ENCODE peak calls at places on chromosomes 16 and 17, in nine cellular contexts. One of them, this sample, is unnamed.

GRCh38 chr17:46942441-46943217 is 19.7 kb downstream of the GOSR2 start:
- DNase-seq in neural progenitor cell: peak; percentile 86
- DNase-seq in PC-3: peak; percentile 82
- DNase-seq in GM23248: peak; percentile 84
- DNase-seq in HCT116: peak; percentile 55
- DNase-seq in GM23338: peak; percentile 89
- DNase-seq in SK-N-SH: peak; percentile 84
- DNase-seq in MM.1S: peak; percentile 44
- DNase-seq in hepatocyte: peak; percentile 85
- DNase-seq in this sample: peak; percentile 79

GRCh38 chr17:47286198-47286914 is 32.7 kb downstream of the ITGB3 start:
- DNase-seq in neural progenitor cell: no peak
- DNase-seq in PC-3: no peak
- DNase-seq in GM23248: peak; percentile 68
- DNase-seq in HCT116: no peak
- DNase-seq in GM23338: no peak
- DNase-seq in SK-N-SH: no peak
- DNase-seq in MM.1S: no peak
- DNase-seq in hepatocyte: no peak
- DNase-seq in this sample: peak; percentile 18

GRCh38 chr17:40433551-40434384 is 9.5 kb upstream of the IGFBP4 start:
- DNase-seq in neural progenitor cell: peak; percentile 72
- DNase-seq in PC-3: no peak
- DNase-seq in GM23248: peak; percentile 50
- DNase-seq in HCT116: no peak
- DNase-seq in GM23338: peak; percentile 89
- DNase-seq in SK-N-SH: peak; percentile 58
- DNase-seq in MM.1S: no peak
- DNase-seq in hepatocyte: no peak
- DNase-seq in this sample: peak; percentile 34

GRCh38 chr17:4393806-4394205 is 27.3 kb upstream of the UBE2G1 start:
- DNase-seq in neural progenitor cell: no peak
- DNase-seq in PC-3: no peak
- DNase-seq in GM23248: no peak
- DNase-seq in HCT116: no peak
- DNase-seq in GM23338: no peak
- DNase-seq in SK-N-SH: no peak
- DNase-seq in MM.1S: peak; percentile 25
- DNase-seq in hepatocyte: no peak
- DNase-seq in this sample: peak; percentile 37

GRCh38 chr17:10126554-10127493 is 71.6 kb downstream of the GAS7 start:
- DNase-seq in neural progenitor cell: peak; percentile 19
- DNase-seq in PC-3: no peak
- DNase-seq in GM23248: peak; percentile 76
- DNase-seq in HCT116: no peak
- DNase-seq in GM23338: peak; percentile 23
- DNase-seq in SK-N-SH: peak; percentile 63
- DNase-seq in MM.1S: no peak
- DNase-seq in hepatocyte: peak; percentile 72
- DNase-seq in this sample: no peak

GRCh38 chr16:76985362-76985761 is 205.6 kb upstream of the MON1B start:
- DNase-seq in neural progenitor cell: no peak
- DNase-seq in PC-3: no peak
- DNase-seq in GM23248: no peak
- DNase-seq in HCT116: no peak
- DNase-seq in GM23338: no peak
- DNase-seq in SK-N-SH: no peak
- DNase-seq in MM.1S: no peak
- DNase-seq in hepatocyte: no peak
- DNase-seq in this sample: no peak

GRCh38 chr16:67648764-67649407 is 3.9 kb downstream of the CARMIL2 start:
- DNase-seq in neural progenitor cell: no peak
- DNase-seq in PC-3: no peak
- DNase-seq in GM23248: no peak
- DNase-seq in HCT116: no peak
- DNase-seq in GM23338: peak; percentile 40
- DNase-seq in SK-N-SH: no peak
- DNase-seq in MM.1S: no peak
- DNase-seq in hepatocyte: no peak
- DNase-seq in this sample: no peak

GRCh38 chr16:56041556-56042140 is 149.6 kb upstream of the GNAO1 start:
- DNase-seq in neural progenitor cell: peak; percentile 76
- DNase-seq in PC-3: peak; percentile 31
- DNase-seq in GM23248: peak; percentile 1
- DNase-seq in HCT116: peak; percentile 7
- DNase-seq in GM23338: peak; percentile 86
- DNase-seq in SK-N-SH: peak; percentile 58
- DNase-seq in MM.1S: no peak
- DNase-seq in hepatocyte: peak; percentile 72
- DNase-seq in this sample: peak; percentile 10

GRCh38 chr17:56570199-56570598 is 23.3 kb upstream of the NOG start:
- DNase-seq in neural progenitor cell: no peak
- DNase-seq in PC-3: peak; percentile 21
- DNase-seq in GM23248: peak; percentile 7
- DNase-seq in HCT116: no peak
- DNase-seq in GM23338: no peak
- DNase-seq in SK-N-SH: no peak
- DNase-seq in MM.1S: no peak
- DNase-seq in hepatocyte: no peak
- DNase-seq in this sample: no peak

GRCh38 chr16:83023640-83024039 is 396.9 kb downstream of the CDH13 start:
- DNase-seq in neural progenitor cell: no peak
- DNase-seq in PC-3: no peak
- DNase-seq in GM23248: no peak
- DNase-seq in HCT116: no peak
- DNase-seq in GM23338: no peak
- DNase-seq in SK-N-SH: no peak
- DNase-seq in MM.1S: no peak
- DNase-seq in hepatocyte: no peak
- DNase-seq in this sample: no peak

GRCh38 chr16:85338989-85339388 is 226.7 kb upstream of the CIBAR2 start:
- DNase-seq in neural progenitor cell: no peak
- DNase-seq in PC-3: no peak
- DNase-seq in GM23248: no peak
- DNase-seq in HCT116: no peak
- DNase-seq in GM23338: no peak
- DNase-seq in SK-N-SH: no peak
- DNase-seq in MM.1S: no peak
- DNase-seq in hepatocyte: no peak
- DNase-seq in this sample: no peak

GRCh38 chr16:67641779-67642708 is 2.9 kb upstream of the CARMIL2 start:
- DNase-seq in neural progenitor cell: no peak
- DNase-seq in PC-3: peak; percentile 15
- DNase-seq in GM23248: peak; percentile 67
- DNase-seq in HCT116: no peak
- DNase-seq in GM23338: no peak
- DNase-seq in SK-N-SH: no peak
- DNase-seq in MM.1S: no peak
- DNase-seq in hepatocyte: no peak
- DNase-seq in this sample: no peak

GRCh38 chr16:3401719-3402397 is 843 bp downstream of the ZNF174 start:
- DNase-seq in neural progenitor cell: peak; percentile 50
- DNase-seq in PC-3: peak; percentile 7
- DNase-seq in GM23248: peak; percentile 42
- DNase-seq in HCT116: no peak
- DNase-seq in GM23338: peak; percentile 51
- DNase-seq in SK-N-SH: peak; percentile 55
- DNase-seq in MM.1S: no peak
- DNase-seq in hepatocyte: peak; percentile 19
- DNase-seq in this sample: peak; percentile 23

GRCh38 chr17:62895650-62896301 is 70.3 kb upstream of the TANC2 start:
- DNase-seq in neural progenitor cell: no peak
- DNase-seq in PC-3: no peak
- DNase-seq in GM23248: peak; percentile 36
- DNase-seq in HCT116: no peak
- DNase-seq in GM23338: no peak
- DNase-seq in SK-N-SH: no peak
- DNase-seq in MM.1S: no peak
- DNase-seq in hepatocyte: no peak
- DNase-seq in this sample: no peak

GRCh38 chr17:65231662-65232335 is 94.6 kb downstream of the RGS9 start:
- DNase-seq in neural progenitor cell: peak; percentile 88
- DNase-seq in PC-3: peak; percentile 91
- DNase-seq in GM23248: peak; percentile 95
- DNase-seq in HCT116: peak; percentile 74
- DNase-seq in GM23338: peak; percentile 92
- DNase-seq in SK-N-SH: peak; percentile 86
- DNase-seq in MM.1S: peak; percentile 56
- DNase-seq in hepatocyte: peak; percentile 86
- DNase-seq in this sample: peak; percentile 71

GRCh38 chr16:11254913-11255736 is 879 bp downstream of the SOCS1 start:
- DNase-seq in neural progenitor cell: peak; percentile 68
- DNase-seq in PC-3: peak; percentile 52
- DNase-seq in GM23248: peak; percentile 86
- DNase-seq in HCT116: no peak
- DNase-seq in GM23338: no peak
- DNase-seq in SK-N-SH: peak; percentile 73
- DNase-seq in MM.1S: peak; percentile 34
- DNase-seq in hepatocyte: peak; percentile 82
- DNase-seq in this sample: peak; percentile 85

GRCh38 chr16:15055141-15056053 is 477 bp downstream of the NTAN1 start:
- DNase-seq in neural progenitor cell: peak; percentile 11
- DNase-seq in PC-3: peak; percentile 9
- DNase-seq in GM23248: peak; percentile 63
- DNase-seq in HCT116: no peak
- DNase-seq in GM23338: peak; percentile 81
- DNase-seq in SK-N-SH: no peak
- DNase-seq in MM.1S: peak; percentile 69
- DNase-seq in hepatocyte: peak; percentile 18
- DNase-seq in this sample: peak; percentile 86

GRCh38 chr16:25988089-25988488 is 296.3 kb downstream of the HS3ST4 start:
- DNase-seq in neural progenitor cell: no peak
- DNase-seq in PC-3: no peak
- DNase-seq in GM23248: no peak
- DNase-seq in HCT116: no peak
- DNase-seq in GM23338: peak; percentile 4
- DNase-seq in SK-N-SH: no peak
- DNase-seq in MM.1S: no peak
- DNase-seq in hepatocyte: no peak
- DNase-seq in this sample: no peak

GRCh38 chr17:80320496-80320895 is 59.8 kb downstream of the RNF213 start:
- DNase-seq in neural progenitor cell: no peak
- DNase-seq in PC-3: no peak
- DNase-seq in GM23248: no peak
- DNase-seq in HCT116: no peak
- DNase-seq in GM23338: no peak
- DNase-seq in SK-N-SH: no peak
- DNase-seq in MM.1S: no peak
- DNase-seq in hepatocyte: no peak
- DNase-seq in this sample: no peak
- TF ChIP-seq EZH2phosphoT487 in neural progenitor cell: no peak
- TF ChIP-seq EZH2phosphoT487 in PC-3: no peak
- TF ChIP-seq EZH2phosphoT487 in GM23248: no peak
- TF ChIP-seq EZH2phosphoT487 in HCT116: no peak
- TF ChIP-seq EZH2phosphoT487 in GM23338: no peak
- TF ChIP-seq EZH2phosphoT487 in SK-N-SH: no peak
- TF ChIP-seq EZH2phosphoT487 in MM.1S: no peak
- TF ChIP-seq EZH2phosphoT487 in hepatocyte: no peak
- TF ChIP-seq EZH2phosphoT487 in this sample: no peak

GRCh38 chr17:27402943-27403342 is 53.3 kb upstream of the KSR1 start:
- DNase-seq in neural progenitor cell: no peak
- DNase-seq in PC-3: no peak
- DNase-seq in GM23248: no peak
- DNase-seq in HCT116: no peak
- DNase-seq in GM23338: no peak
- DNase-seq in SK-N-SH: no peak
- DNase-seq in MM.1S: no peak
- DNase-seq in hepatocyte: no peak
- DNase-seq in this sample: no peak
- TF ChIP-seq EZH2phosphoT487 in neural progenitor cell: no peak
- TF ChIP-seq EZH2phosphoT487 in PC-3: no peak
- TF ChIP-seq EZH2phosphoT487 in GM23248: no peak
- TF ChIP-seq EZH2phosphoT487 in HCT116: no peak
- TF ChIP-seq EZH2phosphoT487 in GM23338: no peak
- TF ChIP-seq EZH2phosphoT487 in SK-N-SH: no peak
- TF ChIP-seq EZH2phosphoT487 in MM.1S: no peak
- TF ChIP-seq EZH2phosphoT487 in hepatocyte: no peak
- TF ChIP-seq EZH2phosphoT487 in this sample: no peak

DNA sequence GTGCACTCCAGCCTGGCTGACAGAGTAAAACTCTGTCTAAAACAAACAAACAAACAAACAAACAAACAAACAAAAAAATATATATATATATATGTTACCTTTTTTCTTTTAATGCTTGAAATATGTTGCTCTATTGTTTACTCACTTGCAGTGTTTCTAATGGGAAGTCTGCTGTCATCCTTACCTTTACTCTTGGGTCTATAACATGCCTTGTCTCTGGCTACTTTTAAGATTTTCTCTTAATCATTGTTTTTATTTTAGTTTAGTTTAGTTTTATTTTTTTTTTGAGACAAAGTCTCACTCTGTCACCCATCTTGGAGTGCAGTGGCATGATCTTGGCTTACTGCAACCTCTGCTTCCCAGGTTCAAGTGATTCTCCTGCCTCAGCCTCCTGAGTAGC is 16.1 kb upstream of the TNRC6A start:
- DNase-seq in neural progenitor cell: no peak
- DNase-seq in PC-3: no peak
- DNase-seq in GM23248: peak; percentile 27
- DNase-seq in HCT116: no peak
- DNase-seq in GM23338: peak; percentile 24
- DNase-seq in SK-N-SH: no peak
- DNase-seq in MM.1S: no peak
- DNase-seq in hepatocyte: no peak
- DNase-seq in this sample: no peak
- TF ChIP-seq EZH2phosphoT487 in neural progenitor cell: no peak
- TF ChIP-seq EZH2phosphoT487 in PC-3: no peak
- TF ChIP-seq EZH2phosphoT487 in GM23248: no peak
- TF ChIP-seq EZH2phosphoT487 in HCT116: no peak
- TF ChIP-seq EZH2phosphoT487 in GM23338: no peak
- TF ChIP-seq EZH2phosphoT487 in SK-N-SH: no peak
- TF ChIP-seq EZH2phosphoT487 in MM.1S: no peak
- TF ChIP-seq EZH2phosphoT487 in hepatocyte: no peak
- TF ChIP-seq EZH2phosphoT487 in this sample: no peak

GRCh38 chr17:73338566-73339247 is 26.9 kb upstream of the CDC42EP4 start:
- DNase-seq in neural progenitor cell: no peak
- DNase-seq in PC-3: no peak
- DNase-seq in GM23248: no peak
- DNase-seq in HCT116: no peak
- DNase-seq in GM23338: no peak
- DNase-seq in SK-N-SH: peak; percentile 20
- DNase-seq in MM.1S: no peak
- DNase-seq in hepatocyte: no peak
- DNase-seq in this sample: no peak
- TF ChIP-seq EZH2phosphoT487 in neural progenitor cell: no peak
- TF ChIP-seq EZH2phosphoT487 in PC-3: no peak
- TF ChIP-seq EZH2phosphoT487 in GM23248: no peak
- TF ChIP-seq EZH2phosphoT487 in HCT116: no peak
- TF ChIP-seq EZH2phosphoT487 in GM23338: no peak
- TF ChIP-seq EZH2phosphoT487 in SK-N-SH: no peak
- TF ChIP-seq EZH2phosphoT487 in MM.1S: no peak
- TF ChIP-seq EZH2phosphoT487 in hepatocyte: no peak
- TF ChIP-seq EZH2phosphoT487 in this sample: no peak

GRCh38 chr17:67585077-67585602 is 132.6 kb upstream of the NOL11 start:
- DNase-seq in neural progenitor cell: no peak
- DNase-seq in PC-3: peak; percentile 75
- DNase-seq in GM23248: no peak
- DNase-seq in HCT116: no peak
- DNase-seq in GM23338: no peak
- DNase-seq in SK-N-SH: no peak
- DNase-seq in MM.1S: no peak
- DNase-seq in hepatocyte: peak; percentile 44
- DNase-seq in this sample: no peak
- TF ChIP-seq EZH2phosphoT487 in neural progenitor cell: no peak
- TF ChIP-seq EZH2phosphoT487 in PC-3: no peak
- TF ChIP-seq EZH2phosphoT487 in GM23248: no peak
- TF ChIP-seq EZH2phosphoT487 in HCT116: no peak
- TF ChIP-seq EZH2phosphoT487 in GM23338: no peak
- TF ChIP-seq EZH2phosphoT487 in SK-N-SH: no peak
- TF ChIP-seq EZH2phosphoT487 in MM.1S: no peak
- TF ChIP-seq EZH2phosphoT487 in hepatocyte: no peak
- TF ChIP-seq EZH2phosphoT487 in this sample: no peak

This sample was measured in OCI-LY7.